ENCODE peak calls at places on chromosome 10, in nine cellular contexts. X is NCI-H446 treated with DMSO at 0.1 percent for 48 hours, U is EL, S is GM20000, M is aorta, A is hepatic stellate cell, C is AG20443, H is GDM1, Q is BE2C. Y is an unnamed sample.

GRCh38 chr10:96073722-96074121 is 30.3 kb downstream of the CCNJ start:
- DNase-seq in H (no peak), A (peak; percentile 10), S (no peak), C (no peak), M (no peak), X (no peak), Q (no peak), U (peak; percentile 82), Y (no peak)

GRCh38 chr10:62613429-62613828 is 191.1 kb upstream of the ADO start:
- DNase-seq in X (no peak), S (no peak), C (no peak), Q (no peak), U (peak; percentile 24), A (peak; percentile 28), H (no peak), M (no peak), Y (no peak)

GRCh38 chr10:50362547-50363125 is 111.3 kb upstream of the ASAH2 start:
- DNase-seq in M (no peak), H (no peak), C (no peak), S (peak; percentile 67), U (no peak), A (no peak), X (no peak), Q (no peak), Y (no peak)

GRCh38 chr10:60613434-60613833 is 164.8 kb upstream of the CDK1 start:
- DNase-seq in C (no peak), A (no peak), H (no peak), S (no peak), X (no peak), U (no peak), Q (no peak), M (no peak), Y (no peak)

GRCh38 chr10:7311256-7312178 is 99.3 kb downstream of the SFMBT2 start:
- DNase-seq in C (no peak), S (no peak), Q (no peak), A (no peak), U (no peak), M (no peak), H (no peak), X (no peak), Y (no peak)

GRCh38 chr10:101222683-101223273 is 6.5 kb downstream of the LBX1 start:
- DNase-seq in C (peak; percentile 44), H (no peak), Q (no peak), X (no peak), M (no peak), S (peak; percentile 36), A (no peak), U (no peak), Y (no peak)

GRCh38 chr10:48778193-48778857 is 93.7 kb downstream of the WDFY4 start:
- DNase-seq in Q (no peak), X (no peak), U (no peak), M (no peak), C (no peak), A (no peak), H (no peak), S (no peak), Y (no peak)

GRCh38 chr10:11548065-11548762 is 63.2 kb downstream of the USP6NL start:
- DNase-seq in X (no peak), A (no peak), M (no peak), S (no peak), Q (no peak), U (no peak), H (no peak), C (no peak), Y (no peak)

GRCh38 chr10:73771722-73772279 is 10.0 kb upstream of the CHCHD1 start:
- DNase-seq in A (peak; percentile 91), X (no peak), C (peak; percentile 96), Q (peak; percentile 85), M (peak; percentile 98), U (no peak), H (no peak), S (peak; percentile 88), Y (peak; percentile 84)

GRCh38 chr10:102776779-102777417 is 33.1 kb downstream of the WBP1L start:
- DNase-seq in U (peak; percentile 98), C (peak; percentile 93), M (peak; percentile 87), S (no peak), H (no peak), A (peak; percentile 92), X (no peak), Q (no peak), Y (peak; percentile 47)

GRCh38 chr10:122130474-122131110 is 140.5 kb upstream of the BTBD16 start:
- DNase-seq in M (no peak), H (no peak), Q (no peak), S (no peak), A (no peak), X (no peak), U (no peak), C (no peak), Y (no peak)

GRCh38 chr10:80454526-80455460 is 683 bp downstream of the TSPAN14 start:
- DNase-seq in U (no peak), A (peak; percentile 57), S (peak; percentile 62), M (peak; percentile 84), C (peak; percentile 55), H (no peak), Q (peak; percentile 40), X (no peak), Y (no peak)

Y was measured in COLO829.